ENCODE peak calls at places on chromosome 10, in four cellular contexts. One of them, this sample, is unnamed.
A peak's percentile ranks its signal among the peaks of the same experiment; 100 is the strongest.

GRCh38 chr10:114401195-114401741 is 3.0 kb downstream of the AFAP1L2 start:
- DNase-seq in A549: no peak
- DNase-seq in right lobe of liver: no peak
- DNase-seq in testis: peak; percentile 55
- DNase-seq in this sample: peak; percentile 61

GRCh38 chr10:101818119-101818957 is at the start of gene OGA:
- DNase-seq in A549: peak; percentile 100
- DNase-seq in right lobe of liver: peak; percentile 99
- DNase-seq in testis: peak; percentile 98
- DNase-seq in this sample: peak; percentile 97

GRCh38 chr10:105875050-105875449 is 1234.0 kb downstream of the SORCS3 start:
- DNase-seq in testis: no peak
- DNase-seq in A549: no peak
- DNase-seq in right lobe of liver: no peak
- DNase-seq in this sample: no peak

GRCh38 chr10:71837085-71837827 is 13.8 kb downstream of the PSAP start:
- DNase-seq in A549: peak; percentile 56
- DNase-seq in right lobe of liver: no peak
- DNase-seq in testis: no peak
- DNase-seq in this sample: no peak

GRCh38 chr10:6200588-6201510 is 1.9 kb upstream of the PFKFB3 start:
- DNase-seq in testis: peak; percentile 60
- DNase-seq in right lobe of liver: peak; percentile 82
- DNase-seq in A549: peak; percentile 33
- DNase-seq in this sample: no peak

GRCh38 chr10:73785721-73786511 is 510 bp downstream of the ZSWIM8 start:
- DNase-seq in right lobe of liver: peak; percentile 67
- DNase-seq in testis: peak; percentile 32
- DNase-seq in A549: no peak
- DNase-seq in this sample: peak; percentile 35

GRCh38 chr10:101060036-101060950 is 1.5 kb upstream of the KAZALD1 start:
- DNase-seq in testis: peak; percentile 96
- DNase-seq in A549: peak; percentile 95
- DNase-seq in right lobe of liver: peak; percentile 94
- DNase-seq in this sample: peak; percentile 93

GRCh38 chr10:29530112-29530976 is 104.4 kb downstream of the SVIL start:
- DNase-seq in testis: no peak
- DNase-seq in right lobe of liver: no peak
- DNase-seq in A549: peak; percentile 16
- DNase-seq in this sample: no peak

GRCh38 chr10:17617031-17617911 is at the start of gene HACD1:
- DNase-seq in testis: peak; percentile 76
- DNase-seq in A549: peak; percentile 82
- DNase-seq in right lobe of liver: peak; percentile 67
- DNase-seq in this sample: peak; percentile 86
- TF ChIP-seq POLR2A in testis: no peak
- TF ChIP-seq POLR2A in A549: peak; percentile 77
- TF ChIP-seq POLR2A in right lobe of liver: peak; percentile 32
- TF ChIP-seq POLR2A in this sample: peak; percentile 79

GRCh38 chr10:14583252-14583651 is 191.4 kb downstream of the FAM107B start:
- DNase-seq in testis: no peak
- DNase-seq in A549: no peak
- DNase-seq in right lobe of liver: no peak
- DNase-seq in this sample: no peak

GRCh38 chr10:14579405-14579804 is 195.3 kb downstream of the FAM107B start:
- DNase-seq in testis: no peak
- DNase-seq in A549: no peak
- DNase-seq in right lobe of liver: no peak
- DNase-seq in this sample: no peak

GRCh38 chr10:14580933-14581332 is 193.8 kb downstream of the FAM107B start:
- DNase-seq in right lobe of liver: no peak
- DNase-seq in testis: no peak
- DNase-seq in A549: no peak
- DNase-seq in this sample: no peak

GRCh38 chr10:14583967-14584366 is 190.7 kb downstream of the FAM107B start:
- DNase-seq in testis: no peak
- DNase-seq in right lobe of liver: no peak
- DNase-seq in A549: no peak
- DNase-seq in this sample: no peak

GRCh38 chr10:14581553-14581952 is 193.1 kb downstream of the FAM107B start:
- DNase-seq in right lobe of liver: no peak
- DNase-seq in A549: no peak
- DNase-seq in testis: no peak
- DNase-seq in this sample: no peak
- H3K4me1 ChIP-seq in right lobe of liver: no peaks in the 10 kb centered on the region
- H3K4me1 ChIP-seq in A549: peaks cover 83% of the 10 kb centered on the region
- H3K4me1 ChIP-seq in testis: peaks cover 8% of the 10 kb centered on the region
- H3K4me1 ChIP-seq in this sample: peaks cover 4% of the 10 kb centered on the region

DNA sequence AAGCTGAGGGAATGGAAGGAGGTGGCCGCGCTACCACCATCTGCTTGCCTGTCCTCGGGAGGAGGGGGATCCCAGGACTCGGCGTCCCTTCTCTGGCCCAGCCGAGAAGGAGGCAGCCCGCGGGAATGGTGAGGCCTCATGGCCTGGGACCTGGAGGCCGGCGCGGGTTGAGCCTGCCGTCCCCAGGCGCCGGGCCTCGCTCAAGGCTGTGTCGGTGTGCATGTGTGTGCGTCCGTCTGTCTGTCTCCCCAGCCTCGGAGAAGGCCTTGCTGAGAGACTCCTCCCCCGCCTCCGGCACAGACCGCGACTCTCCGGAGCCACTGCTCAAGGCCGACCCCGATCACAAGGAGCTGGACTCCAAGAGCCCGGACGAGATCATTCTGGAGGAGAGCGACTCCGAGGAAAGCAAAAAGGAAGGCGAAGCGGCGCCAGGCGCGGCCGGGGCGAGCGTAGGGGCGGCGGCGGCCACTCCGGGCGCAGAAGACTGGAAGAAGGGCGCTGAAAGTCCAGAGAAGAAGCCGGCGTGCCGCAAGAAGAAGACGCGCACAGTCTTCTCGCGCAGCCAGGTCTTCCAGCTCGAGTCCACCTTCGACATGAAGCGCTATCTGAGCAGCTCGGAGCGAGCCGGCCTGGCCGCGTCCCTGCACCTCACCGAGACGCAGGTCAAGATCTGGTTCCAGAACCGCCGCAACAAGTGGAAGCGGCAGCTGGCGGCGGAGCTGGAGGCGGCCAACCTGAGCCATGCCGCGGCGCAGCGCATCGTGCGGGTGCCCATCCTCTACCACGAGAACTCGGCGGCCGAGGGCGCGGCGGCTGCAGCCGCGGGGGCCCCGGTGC is 1.3 kb downstream of the HMX3 start:
- DNase-seq in right lobe of liver: peak; percentile 52
- DNase-seq in testis: no peak
- DNase-seq in A549: peak; percentile 53
- DNase-seq in this sample: no peak
- TF ChIP-seq POLR2A in right lobe of liver: no peak
- TF ChIP-seq POLR2A in testis: no peak
- TF ChIP-seq POLR2A in A549: no peak
- TF ChIP-seq POLR2A in this sample: no peak

GRCh38 chr10:486668-487067 is 202.8 kb downstream of the DIP2C start:
- DNase-seq in testis: no peak
- DNase-seq in right lobe of liver: no peak
- DNase-seq in A549: no peak
- DNase-seq in this sample: no peak
- H3K4me1 ChIP-seq in testis: peaks cover 24% of the 10 kb centered on the region
- H3K4me1 ChIP-seq in right lobe of liver: no peaks in the 10 kb centered on the region
- H3K4me1 ChIP-seq in A549: peaks cover 5% of the 10 kb centered on the region
- H3K4me1 ChIP-seq in this sample: no peaks in the 10 kb centered on the region

DNA sequence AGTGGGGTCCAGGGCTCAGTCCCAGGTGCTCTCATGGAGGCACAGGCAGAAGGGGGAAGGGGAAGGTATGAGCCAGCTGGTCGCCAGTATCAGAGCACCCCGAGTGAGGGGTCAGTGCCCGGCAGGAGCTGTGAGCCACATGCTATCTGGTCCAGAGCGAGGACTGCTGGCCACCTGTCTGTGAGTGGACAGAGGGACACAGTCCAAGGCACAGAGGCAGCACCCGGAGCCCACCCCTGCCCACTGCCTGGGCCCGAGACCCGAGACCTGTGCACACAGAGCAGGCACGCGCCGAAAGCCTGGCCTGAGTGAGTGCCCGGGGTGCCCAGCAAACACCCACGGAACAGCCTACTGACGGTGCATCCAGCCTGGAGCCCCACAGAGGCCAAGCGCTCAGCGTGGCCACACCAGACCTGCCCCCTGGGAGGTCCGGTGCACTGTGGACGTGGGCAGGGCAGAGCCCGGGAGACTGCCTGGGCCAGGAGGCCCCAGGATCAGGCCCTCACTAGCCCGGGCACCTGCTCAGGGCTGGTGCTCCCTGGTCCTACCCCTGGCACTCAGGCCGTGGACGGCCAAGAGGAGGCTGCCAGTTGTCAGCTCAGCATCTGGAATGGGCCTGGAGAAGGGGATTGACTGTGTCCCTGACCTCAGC is 29.4 kb downstream of the ADGRA1 start:
- DNase-seq in testis: no peak
- DNase-seq in right lobe of liver: no peak
- DNase-seq in A549: no peak
- DNase-seq in this sample: no peak
- TF ChIP-seq POLR2A in testis: no peak
- TF ChIP-seq POLR2A in right lobe of liver: no peak
- TF ChIP-seq POLR2A in A549: no peak
- TF ChIP-seq POLR2A in this sample: no peak

DNA sequence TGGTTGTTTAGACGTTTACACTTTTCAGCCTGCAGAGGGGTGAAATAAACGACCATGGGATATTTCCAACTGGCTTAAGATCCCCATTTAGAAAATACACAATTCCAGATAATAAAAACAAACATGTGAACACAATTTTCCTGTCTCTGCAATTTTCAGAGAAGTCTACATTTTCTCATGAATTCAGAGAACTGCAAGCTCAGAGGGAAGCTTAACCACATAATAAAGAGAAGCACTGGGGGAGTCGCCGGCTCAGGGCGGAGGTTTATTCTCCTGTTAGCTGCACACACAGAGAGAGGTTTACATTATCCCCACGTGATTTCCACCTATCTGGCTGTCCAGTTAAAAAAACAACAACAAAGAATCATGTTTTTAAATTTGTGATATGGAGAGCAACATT is 215.2 kb downstream of the FANK1 start:
- DNase-seq in A549: no peak
- DNase-seq in right lobe of liver: no peak
- DNase-seq in testis: no peak
- DNase-seq in this sample: no peak
- H3K4me1 ChIP-seq in A549: peaks cover 11% of the 10 kb centered on the region
- H3K4me1 ChIP-seq in right lobe of liver: no peaks in the 10 kb centered on the region
- H3K4me1 ChIP-seq in testis: peaks cover 14% of the 10 kb centered on the region
- H3K4me1 ChIP-seq in this sample: peaks cover 8% of the 10 kb centered on the region

This sample was measured in heart left ventricle.